ENCODE peak calls at places on chromosomes 5 and 9, in five cellular contexts. P is AG04449, L is T-cell, I is GM19239, R is heart right ventricle. H is an unnamed sample.

GRCh38 chr9:90441814-90442213 is 200.8 kb downstream of the DIRAS2 start:
- DNase-seq in P (no peak), L (no peak), I (no peak), R (no peak), H (no peak)

GRCh38 chr9:32986971-32987370 is 14.5 kb downstream of the APTX start:
- DNase-seq in P (no peak), L (no peak), I (no peak), R (no peak), H (no peak)

GRCh38 chr5:176611435-176611834 is 1.5 kb upstream of the GPRIN1 start:
- DNase-seq in P (peak; percentile 44), L (no peak), I (peak; percentile 50), R (peak; percentile 79), H (no peak)

GRCh38 chr5:122951658-122952057 is 84.9 kb downstream of the PPIC start:
- DNase-seq in P (no peak), L (no peak), I (no peak), R (no peak), H (no peak)

GRCh38 chr9:106752581-106752980 is 110.4 kb upstream of the ZNF462 start:
- DNase-seq in P (no peak), L (no peak), I (no peak), R (no peak), H (no peak)

GRCh38 chr5:146675700-146676099 is 159.7 kb upstream of the GPR151 start:
- DNase-seq in P (no peak), L (no peak), I (no peak), R (no peak), H (no peak)

GRCh38 chr9:129887210-129888084 is 52.2 kb downstream of the USP20 start:
- DNase-seq in P (no peak), L (peak; percentile 78), I (no peak), R (no peak), H (no peak)

GRCh38 chr9:137255448-137256114 is 454 bp downstream of the NELFB start:
- DNase-seq in P (no peak), L (no peak), I (peak; percentile 64), R (no peak), H (no peak)

GRCh38 chr9:98249774-98250173 is 5.7 kb downstream of the TBC1D2 start:
- DNase-seq in P (no peak), L (no peak), I (no peak), R (no peak), H (no peak)

GRCh38 chr5:149407331-149408251 is 28.5 kb upstream of the IL17B start:
- DNase-seq in P (no peak), L (no peak), I (no peak), R (no peak), H (no peak)

H was measured in activated gamma-delta T cell treated with anti-CD3 and anti-CD28 coated beads, Interleukin-2, amount 50 U/mL, for 16 hours.